ENCODE peak calls at places on chromosomes 1 and 21, in nine cellular contexts. One of them, this sample, is unnamed.

GRCh38 chr1:206859082-206859491 is 6.3 kb upstream of the IL20 start:
- DNase-seq in stomach: no peak
- DNase-seq in HCT116: no peak
- DNase-seq in mesothelial cell of epicardium: no peak
- DNase-seq in GM10248: no peak
- DNase-seq in coronary artery: no peak
- DNase-seq in fibroblast of lung: no peak
- DNase-seq in ascending aorta: no peak
- DNase-seq in H9: no peak
- DNase-seq in this sample: no peak

GRCh38 chr1:8880068-8880676 is 1.7 kb upstream of the ENO1 start:
- DNase-seq in stomach: peak; percentile 61
- DNase-seq in HCT116: no peak
- DNase-seq in mesothelial cell of epicardium: no peak
- DNase-seq in GM10248: peak; percentile 50
- DNase-seq in coronary artery: no peak
- DNase-seq in fibroblast of lung: peak; percentile 99
- DNase-seq in ascending aorta: peak; percentile 91
- DNase-seq in H9: peak; percentile 51
- DNase-seq in this sample: no peak

GRCh38 chr1:170230323-170230722 is 84.6 kb downstream of the NTMT2 start:
- DNase-seq in stomach: no peak
- DNase-seq in HCT116: no peak
- DNase-seq in mesothelial cell of epicardium: no peak
- DNase-seq in GM10248: no peak
- DNase-seq in coronary artery: no peak
- DNase-seq in fibroblast of lung: no peak
- DNase-seq in ascending aorta: no peak
- DNase-seq in H9: no peak
- DNase-seq in this sample: no peak

GRCh38 chr1:8302181-8302681 is 15.7 kb upstream of the SLC45A1 start:
- DNase-seq in stomach: no peak
- DNase-seq in HCT116: no peak
- DNase-seq in mesothelial cell of epicardium: no peak
- DNase-seq in GM10248: no peak
- DNase-seq in coronary artery: no peak
- DNase-seq in fibroblast of lung: peak; percentile 22
- DNase-seq in ascending aorta: no peak
- DNase-seq in H9: no peak
- DNase-seq in this sample: no peak

GRCh38 chr1:43908858-43909257 is 24.7 kb upstream of the ARTN start:
- DNase-seq in stomach: no peak
- DNase-seq in HCT116: no peak
- DNase-seq in mesothelial cell of epicardium: no peak
- DNase-seq in GM10248: no peak
- DNase-seq in coronary artery: peak; percentile 41
- DNase-seq in fibroblast of lung: no peak
- DNase-seq in ascending aorta: no peak
- DNase-seq in H9: no peak
- DNase-seq in this sample: no peak

GRCh38 chr1:169595764-169596711 is 9.8 kb upstream of the F5 start:
- DNase-seq in stomach: no peak
- DNase-seq in HCT116: no peak
- DNase-seq in mesothelial cell of epicardium: no peak
- DNase-seq in GM10248: no peak
- DNase-seq in coronary artery: no peak
- DNase-seq in fibroblast of lung: peak; percentile 12
- DNase-seq in ascending aorta: no peak
- DNase-seq in H9: peak; percentile 74
- DNase-seq in this sample: peak; percentile 43

GRCh38 chr21:37358392-37358791 is 8.2 kb upstream of the DYRK1A start:
- DNase-seq in stomach: no peak
- DNase-seq in HCT116: no peak
- DNase-seq in mesothelial cell of epicardium: no peak
- DNase-seq in GM10248: no peak
- DNase-seq in coronary artery: no peak
- DNase-seq in fibroblast of lung: no peak
- DNase-seq in ascending aorta: no peak
- DNase-seq in H9: no peak
- DNase-seq in this sample: no peak

GRCh38 chr1:53628286-53628955 is 110.5 kb downstream of the GLIS1 start:
- DNase-seq in stomach: no peak
- DNase-seq in HCT116: no peak
- DNase-seq in mesothelial cell of epicardium: no peak
- DNase-seq in GM10248: no peak
- DNase-seq in coronary artery: peak; percentile 68
- DNase-seq in fibroblast of lung: no peak
- DNase-seq in ascending aorta: peak; percentile 22
- DNase-seq in H9: peak; percentile 13
- DNase-seq in this sample: no peak

GRCh38 chr1:55839221-55839620 is 624.1 kb upstream of the USP24 start:
- DNase-seq in stomach: no peak
- DNase-seq in HCT116: no peak
- DNase-seq in mesothelial cell of epicardium: no peak
- DNase-seq in GM10248: no peak
- DNase-seq in coronary artery: no peak
- DNase-seq in fibroblast of lung: no peak
- DNase-seq in ascending aorta: no peak
- DNase-seq in H9: no peak
- DNase-seq in this sample: no peak

GRCh38 chr21:46110499-46111192 is 12.7 kb downstream of the COL6A2 start:
- DNase-seq in stomach: peak; percentile 21
- DNase-seq in HCT116: no peak
- DNase-seq in mesothelial cell of epicardium: no peak
- DNase-seq in GM10248: no peak
- DNase-seq in coronary artery: peak; percentile 83
- DNase-seq in fibroblast of lung: no peak
- DNase-seq in ascending aorta: peak; percentile 89
- DNase-seq in H9: peak; percentile 39
- DNase-seq in this sample: no peak

GRCh38 chr21:39083377-39084008 is 99.8 kb downstream of the PSMG1 start:
- DNase-seq in stomach: peak; percentile 41
- DNase-seq in HCT116: no peak
- DNase-seq in mesothelial cell of epicardium: no peak
- DNase-seq in GM10248: no peak
- DNase-seq in coronary artery: peak; percentile 69
- DNase-seq in fibroblast of lung: peak; percentile 56
- DNase-seq in ascending aorta: peak; percentile 74
- DNase-seq in H9: no peak
- DNase-seq in this sample: no peak

GRCh38 chr21:46557919-46558392 is 46.9 kb downstream of the S100B start:
- DNase-seq in stomach: peak; percentile 16
- DNase-seq in HCT116: no peak
- DNase-seq in mesothelial cell of epicardium: no peak
- DNase-seq in GM10248: no peak
- DNase-seq in coronary artery: peak; percentile 67
- DNase-seq in fibroblast of lung: no peak
- DNase-seq in ascending aorta: no peak
- DNase-seq in H9: no peak
- DNase-seq in this sample: no peak

GRCh38 chr1:90710579-90711536 is 6.2 kb downstream of the BARHL2 start:
- DNase-seq in stomach: no peak
- DNase-seq in HCT116: no peak
- DNase-seq in mesothelial cell of epicardium: no peak
- DNase-seq in GM10248: no peak
- DNase-seq in coronary artery: no peak
- DNase-seq in fibroblast of lung: no peak
- DNase-seq in ascending aorta: no peak
- DNase-seq in H9: peak; percentile 74
- DNase-seq in this sample: peak; percentile 36

GRCh38 chr1:29503441-29503840 is 267.1 kb downstream of the PTPRU start:
- DNase-seq in stomach: peak; percentile 4
- DNase-seq in HCT116: no peak
- DNase-seq in mesothelial cell of epicardium: no peak
- DNase-seq in GM10248: no peak
- DNase-seq in coronary artery: peak; percentile 12
- DNase-seq in fibroblast of lung: no peak
- DNase-seq in ascending aorta: peak; percentile 21
- DNase-seq in H9: peak; percentile 24
- DNase-seq in this sample: no peak

GRCh38 chr1:77430966-77431735 is 149.3 kb downstream of the AK5 start:
- DNase-seq in stomach: no peak
- DNase-seq in HCT116: no peak
- DNase-seq in mesothelial cell of epicardium: no peak
- DNase-seq in GM10248: no peak
- DNase-seq in coronary artery: no peak
- DNase-seq in fibroblast of lung: no peak
- DNase-seq in ascending aorta: no peak
- DNase-seq in H9: no peak
- DNase-seq in this sample: no peak

GRCh38 chr1:170711682-170712081 is 47.8 kb downstream of the PRRX1 start:
- DNase-seq in stomach: no peak
- DNase-seq in HCT116: no peak
- DNase-seq in mesothelial cell of epicardium: no peak
- DNase-seq in GM10248: no peak
- DNase-seq in coronary artery: no peak
- DNase-seq in fibroblast of lung: peak; percentile 65
- DNase-seq in ascending aorta: no peak
- DNase-seq in H9: no peak
- DNase-seq in this sample: no peak

DNA sequence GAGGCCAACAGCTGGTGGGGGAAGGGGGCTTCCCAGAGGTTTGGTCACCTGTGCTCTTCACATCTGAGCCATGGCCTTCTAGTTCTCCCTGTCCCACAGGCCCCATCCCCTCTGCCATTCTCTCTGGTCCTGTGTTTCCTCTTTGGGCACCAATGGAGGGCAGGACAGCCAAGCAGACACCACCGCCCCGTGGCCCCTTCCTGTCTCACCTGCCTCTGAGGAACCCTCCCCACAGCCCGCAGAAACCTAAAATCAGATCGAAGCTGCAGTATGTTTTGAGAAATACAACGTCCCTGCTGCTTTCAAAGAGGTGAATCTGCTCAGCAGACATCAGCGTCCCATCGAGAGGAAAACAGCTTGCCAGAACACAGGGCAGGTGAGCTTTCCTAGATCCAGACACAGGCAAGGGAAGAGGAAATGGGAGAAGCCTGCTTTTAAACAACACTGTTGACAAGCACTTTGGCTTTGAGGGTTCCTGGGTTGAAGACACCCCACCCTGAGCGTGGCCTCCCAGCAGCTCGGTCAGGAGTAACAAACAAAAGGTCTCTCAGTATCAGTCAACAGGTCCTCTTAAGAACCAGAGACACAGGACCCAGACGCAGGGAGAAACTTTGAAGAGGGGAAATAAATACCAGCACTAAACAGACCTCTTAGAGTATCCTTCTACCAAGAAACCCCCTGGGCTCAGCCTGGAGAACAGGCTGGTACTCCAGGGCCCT is 2.3 kb downstream of the PANK4 start:
- DNase-seq in stomach: no peak
- DNase-seq in HCT116: no peak
- DNase-seq in mesothelial cell of epicardium: no peak
- DNase-seq in GM10248: no peak
- DNase-seq in coronary artery: no peak
- DNase-seq in fibroblast of lung: no peak
- DNase-seq in ascending aorta: no peak
- DNase-seq in H9: no peak
- DNase-seq in this sample: no peak
- TF ChIP-seq CTCF in stomach: no peak
- TF ChIP-seq CTCF in HCT116: no peak
- TF ChIP-seq CTCF in mesothelial cell of epicardium: no peak
- TF ChIP-seq CTCF in GM10248: no peak
- TF ChIP-seq CTCF in coronary artery: no peak
- TF ChIP-seq CTCF in fibroblast of lung: no peak
- TF ChIP-seq CTCF in ascending aorta: no peak
- TF ChIP-seq CTCF in H9: no peak
- TF ChIP-seq CTCF in this sample: no peak

GRCh38 chr1:39866767-39867166 is 16.5 kb downstream of the TRIT1 start:
- DNase-seq in stomach: no peak
- DNase-seq in HCT116: no peak
- DNase-seq in mesothelial cell of epicardium: no peak
- DNase-seq in GM10248: no peak
- DNase-seq in coronary artery: no peak
- DNase-seq in fibroblast of lung: peak; percentile 53
- DNase-seq in ascending aorta: no peak
- DNase-seq in H9: no peak
- DNase-seq in this sample: no peak

GRCh38 chr1:39863177-39863576 is 20.1 kb downstream of the TRIT1 start:
- DNase-seq in stomach: no peak
- DNase-seq in HCT116: no peak
- DNase-seq in mesothelial cell of epicardium: no peak
- DNase-seq in GM10248: no peak
- DNase-seq in coronary artery: no peak
- DNase-seq in fibroblast of lung: no peak
- DNase-seq in ascending aorta: no peak
- DNase-seq in H9: no peak
- DNase-seq in this sample: no peak

GRCh38 chr1:39859859-39860812 is 23.2 kb downstream of the TRIT1 start:
- DNase-seq in stomach: no peak
- DNase-seq in HCT116: no peak
- DNase-seq in mesothelial cell of epicardium: no peak
- DNase-seq in GM10248: no peak
- DNase-seq in coronary artery: no peak
- DNase-seq in fibroblast of lung: no peak
- DNase-seq in ascending aorta: no peak
- DNase-seq in H9: no peak
- DNase-seq in this sample: no peak

GRCh38 chr1:39861003-39861402 is 22.3 kb downstream of the TRIT1 start:
- DNase-seq in stomach: no peak
- DNase-seq in HCT116: no peak
- DNase-seq in mesothelial cell of epicardium: no peak
- DNase-seq in GM10248: no peak
- DNase-seq in coronary artery: no peak
- DNase-seq in fibroblast of lung: no peak
- DNase-seq in ascending aorta: no peak
- DNase-seq in H9: no peak
- DNase-seq in this sample: no peak

GRCh38 chr1:39865762-39866161 is 17.5 kb downstream of the TRIT1 start:
- DNase-seq in stomach: no peak
- DNase-seq in HCT116: no peak
- DNase-seq in mesothelial cell of epicardium: no peak
- DNase-seq in GM10248: no peak
- DNase-seq in coronary artery: no peak
- DNase-seq in fibroblast of lung: no peak
- DNase-seq in ascending aorta: no peak
- DNase-seq in H9: no peak
- DNase-seq in this sample: no peak
- TF ChIP-seq CTCF in stomach: no peak
- TF ChIP-seq CTCF in HCT116: no peak
- TF ChIP-seq CTCF in mesothelial cell of epicardium: no peak
- TF ChIP-seq CTCF in GM10248: no peak
- TF ChIP-seq CTCF in coronary artery: no peak
- TF ChIP-seq CTCF in fibroblast of lung: no peak
- TF ChIP-seq CTCF in ascending aorta: no peak
- TF ChIP-seq CTCF in H9: no peak
- TF ChIP-seq CTCF in this sample: no peak

GRCh38 chr1:176949033-176949662 is 215.4 kb downstream of the ASTN1 start:
- DNase-seq in stomach: peak; percentile 82
- DNase-seq in HCT116: peak; percentile 63
- DNase-seq in mesothelial cell of epicardium: peak; percentile 34
- DNase-seq in GM10248: peak; percentile 40
- DNase-seq in coronary artery: no peak
- DNase-seq in fibroblast of lung: peak; percentile 2
- DNase-seq in ascending aorta: no peak
- DNase-seq in H9: peak; percentile 92
- DNase-seq in this sample: peak; percentile 84
- TF ChIP-seq CTCF in stomach: no peak
- TF ChIP-seq CTCF in HCT116: peak; percentile 99
- TF ChIP-seq CTCF in mesothelial cell of epicardium: peak; percentile 57
- TF ChIP-seq CTCF in GM10248: peak; percentile 52
- TF ChIP-seq CTCF in coronary artery: no peak
- TF ChIP-seq CTCF in fibroblast of lung: peak; percentile 29
- TF ChIP-seq CTCF in ascending aorta: peak; percentile 47
- TF ChIP-seq CTCF in H9: peak; percentile 98
- TF ChIP-seq CTCF in this sample: peak; percentile 84

GRCh38 chr1:89472253-89472652 is 52.4 kb upstream of the LRRC8B start:
- DNase-seq in stomach: no peak
- DNase-seq in HCT116: no peak
- DNase-seq in mesothelial cell of epicardium: no peak
- DNase-seq in GM10248: no peak
- DNase-seq in coronary artery: no peak
- DNase-seq in fibroblast of lung: no peak
- DNase-seq in ascending aorta: no peak
- DNase-seq in H9: no peak
- DNase-seq in this sample: no peak
- TF ChIP-seq CTCF in stomach: no peak
- TF ChIP-seq CTCF in HCT116: no peak
- TF ChIP-seq CTCF in mesothelial cell of epicardium: no peak
- TF ChIP-seq CTCF in GM10248: no peak
- TF ChIP-seq CTCF in coronary artery: no peak
- TF ChIP-seq CTCF in fibroblast of lung: no peak
- TF ChIP-seq CTCF in ascending aorta: no peak
- TF ChIP-seq CTCF in H9: no peak
- TF ChIP-seq CTCF in this sample: no peak

This sample was measured in nephron progenitor cell.